ENCODE peak calls at places on chromosome 14, in eight cellular contexts. B is neural progenitor cell, J is HCT116, D is PC-3, M is OCI-LY7, H is GM23338, Y is hepatocyte, E is MM.1S. Z is an unnamed sample.
A peak's percentile ranks its signal among the peaks of the same experiment; 100 is the strongest.

GRCh38 chr14:67623114-67623513 is 3.4 kb downstream of the ARG2 start:
- DNase-seq in B (no peak), J (no peak), D (peak; percentile 57), M (no peak), H (peak; percentile 42), Y (peak; percentile 16), E (no peak), Z (peak; percentile 57)

GRCh38 chr14:76710093-76711010 is 50.9 kb upstream of the VASH1 start:
- DNase-seq in B (peak; percentile 66), J (peak; percentile 24), D (peak; percentile 69), M (peak; percentile 66), H (peak; percentile 71), Y (peak; percentile 64), E (peak; percentile 31), Z (peak; percentile 65)

GRCh38 chr14:58947816-58948440 is 240.5 kb upstream of the DAAM1 start:
- DNase-seq in B (peak; percentile 12), J (no peak), D (peak; percentile 40), M (no peak), H (peak; percentile 68), Y (peak; percentile 12), E (no peak), Z (no peak)

GRCh38 chr14:63276492-63277342 is 42.0 kb downstream of the GPHB5 start:
- DNase-seq in B (peak; percentile 70), J (peak; percentile 21), D (peak; percentile 76), M (peak; percentile 48), H (peak; percentile 78), Y (peak; percentile 75), E (no peak), Z (peak; percentile 77)

GRCh38 chr14:105993814-105994213 is 467.4 kb downstream of the TMEM121 start:
- DNase-seq in B (no peak), J (no peak), D (no peak), M (no peak), H (no peak), Y (no peak), E (no peak), Z (no peak)

GRCh38 chr14:89025581-89026236 is 201.3 kb downstream of the TTC8 start:
- DNase-seq in B (no peak), J (no peak), D (no peak), M (no peak), H (no peak), Y (no peak), E (no peak), Z (peak; percentile 91)

GRCh38 chr14:31408421-31408820 is 11.9 kb downstream of the HEATR5A start:
- DNase-seq in B (no peak), J (no peak), D (no peak), M (no peak), H (no peak), Y (no peak), E (no peak), Z (no peak)

GRCh38 chr14:56199095-56199975 is 81.1 kb downstream of the PELI2 start:
- DNase-seq in B (no peak), J (no peak), D (no peak), M (no peak), H (no peak), Y (peak; percentile 62), E (no peak), Z (peak; percentile 97)

DNA sequence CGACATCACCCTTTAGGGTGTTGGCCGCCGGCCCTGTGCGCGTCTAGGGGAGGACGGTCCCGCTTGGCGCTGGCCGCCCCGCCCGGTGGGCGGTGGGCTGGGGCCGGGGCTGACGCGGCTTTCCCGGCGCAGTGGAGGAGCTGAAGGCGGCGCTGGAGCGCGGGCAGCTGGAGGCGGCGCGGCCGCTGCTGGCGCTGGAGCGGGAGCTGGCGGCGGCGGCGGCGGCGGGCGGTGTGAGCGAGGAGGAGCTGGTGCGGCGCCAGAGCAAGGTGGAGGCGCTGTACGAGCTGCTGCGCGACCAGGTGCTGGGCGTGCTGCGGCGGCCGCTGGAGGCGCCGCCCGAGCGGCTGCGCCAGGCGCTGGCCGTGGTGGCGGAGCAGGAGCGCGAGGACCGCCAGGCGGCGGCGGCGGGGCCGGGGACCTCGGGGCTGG is 3.6 kb downstream of the TNFAIP2 start:
- DNase-seq in B (peak; percentile 95), J (no peak), D (peak; percentile 70), M (no peak), H (peak; percentile 91), Y (peak; percentile 92), E (no peak), Z (peak; percentile 46)
- TF ChIP-seq EZH2phosphoT487 in B (no peak), J (no peak), D (peak; percentile 76), M (no peak), H (no peak), Y (no peak), E (no peak), Z (no peak)

GRCh38 chr14:47917344-47917954 is 242.0 kb upstream of the MDGA2 start:
- DNase-seq in B (peak; percentile 34), J (peak; percentile 28), D (peak; percentile 77), M (peak; percentile 49), H (peak; percentile 77), Y (peak; percentile 61), E (peak; percentile 20), Z (peak; percentile 32)
- TF ChIP-seq EZH2phosphoT487 in B (no peak), J (no peak), D (no peak), M (no peak), H (no peak), Y (no peak), E (no peak), Z (no peak)

GRCh38 chr14:100706860-100707259 is 19.8 kb upstream of the DLK1 start:
- DNase-seq in B (no peak), J (no peak), D (no peak), M (no peak), H (no peak), Y (no peak), E (no peak), Z (no peak)

GRCh38 chr14:100709252-100709955 is 17.3 kb upstream of the DLK1 start:
- DNase-seq in B (peak; percentile 75), J (no peak), D (peak; percentile 43), M (no peak), H (peak; percentile 46), Y (peak; percentile 73), E (no peak), Z (peak; percentile 48)

GRCh38 chr14:100710391-100711116 is 16.1 kb upstream of the DLK1 start:
- DNase-seq in B (no peak), J (no peak), D (no peak), M (no peak), H (no peak), Y (no peak), E (no peak), Z (no peak)

GRCh38 chr14:100709956-100710284 is 16.8 kb upstream of the DLK1 start:
- DNase-seq in B (no peak), J (no peak), D (no peak), M (no peak), H (no peak), Y (no peak), E (no peak), Z (no peak)

DNA sequence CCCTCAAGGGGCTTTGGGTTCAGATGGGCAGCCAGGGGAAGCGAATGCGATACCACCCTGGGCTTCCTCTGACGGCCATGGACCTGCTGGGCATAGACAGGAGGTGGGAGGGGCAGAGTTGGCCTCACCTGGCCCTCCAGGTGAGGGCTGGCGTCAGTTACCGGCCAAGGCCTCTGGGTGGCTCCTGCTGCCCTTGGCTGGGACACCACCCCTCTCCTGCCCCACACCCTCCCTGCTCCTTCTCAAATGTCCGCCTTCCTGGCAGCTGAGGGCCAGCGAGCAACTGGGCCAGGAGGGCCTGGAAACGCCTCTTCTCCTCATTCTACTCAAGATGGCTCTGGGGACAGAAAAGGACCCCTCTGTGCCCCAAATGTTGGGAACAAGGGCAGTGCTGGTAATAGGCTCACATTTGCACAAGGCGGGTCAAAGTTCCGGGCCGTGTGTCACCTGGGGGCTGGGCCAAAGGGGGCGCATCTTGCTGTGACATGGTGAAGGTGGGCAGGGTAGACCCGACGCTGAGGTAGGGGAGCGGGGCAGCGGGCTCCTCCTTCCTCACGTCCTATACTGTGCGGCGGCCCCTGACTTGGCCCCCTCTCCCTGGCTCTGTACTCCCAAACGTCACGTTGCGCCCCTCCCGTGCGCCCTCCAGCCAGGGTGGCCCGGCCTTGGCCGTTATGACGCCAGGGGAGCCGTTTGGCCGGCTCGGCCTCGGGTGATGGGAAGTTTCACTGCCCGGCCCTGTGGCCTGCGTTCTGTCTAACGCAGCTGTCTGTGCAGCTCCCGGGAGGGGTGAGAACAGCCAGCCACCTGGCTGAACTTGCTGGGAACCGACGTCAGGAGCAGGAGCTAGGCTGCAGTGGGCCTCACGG is 18.1 kb upstream of the DLK1 start:
- DNase-seq in B (peak; percentile 42), J (peak; percentile 35), D (peak; percentile 84), M (no peak), H (peak; percentile 92), Y (peak; percentile 84), E (no peak), Z (peak; percentile 22)
- TF ChIP-seq EZH2phosphoT487 in B (no peak), J (no peak), D (no peak), M (no peak), H (no peak), Y (no peak), E (no peak), Z (no peak)

DNA sequence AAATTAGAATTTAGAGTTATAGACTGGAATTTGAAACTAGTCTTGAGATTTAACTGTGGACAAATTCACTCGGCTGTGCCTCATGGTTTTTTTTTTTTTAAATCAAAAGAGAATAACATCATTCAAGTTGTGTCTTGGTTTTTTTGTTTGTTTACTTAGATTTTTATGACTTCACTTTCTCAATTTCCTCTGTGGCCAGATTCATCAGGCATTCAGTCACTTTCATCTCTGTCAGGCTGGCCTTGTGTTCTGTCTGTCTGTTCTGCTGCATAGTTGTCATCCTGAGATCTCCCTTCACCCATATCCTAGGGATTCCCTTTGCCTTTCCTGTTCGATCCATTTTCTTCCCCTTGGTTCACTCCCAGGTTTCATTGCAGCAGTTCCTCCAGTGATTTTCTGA is 10.0 kb downstream of the MARK3 start:
- DNase-seq in B (no peak), J (no peak), D (peak; percentile 58), M (no peak), H (no peak), Y (no peak), E (no peak), Z (peak; percentile 65)
- TF ChIP-seq EZH2phosphoT487 in B (no peak), J (no peak), D (no peak), M (no peak), H (no peak), Y (no peak), E (no peak), Z (no peak)